ENCODE peak calls at places on chromosomes 11 and 22, in six cellular contexts. O is stimulated activated CD4-positive, alpha-beta T cell treated with anti-CD3 and anti-CD28 coated beads, Interleukin-2, amount 100 ng/mL, for 48 hours; B is IMR-90; T is epithelial cell of esophagus; Z is naive thymus-derived CD8-positive, alpha-beta T cell; A is foreskin keratinocyte. U is an unnamed sample.

GRCh38 chr22:29692327-29692640 is 27.5 kb upstream of the CABP7 start:
- DNase-seq in O (no peak), B (no peak), T (no peak), Z (no peak), A (no peak), U (no peak)

GRCh38 chr11:19849947-19850593 is 137.4 kb downstream of the NAV2 start:
- DNase-seq in O (no peak), B (peak; percentile 25), T (peak; percentile 17), Z (no peak), A (no peak), U (no peak)

GRCh38 chr11:131033151-131033651 is 116.9 kb upstream of the SNX19 start:
- DNase-seq in O (no peak), B (peak; percentile 99), T (peak; percentile 99), Z (no peak), A (peak; percentile 97), U (peak; percentile 41)

GRCh38 chr11:75562836-75563484 is 907 bp downstream of the SERPINH1 start:
- DNase-seq in O (no peak), B (peak; percentile 56), T (peak; percentile 48), Z (no peak), A (peak; percentile 57), U (peak; percentile 77)

GRCh38 chr11:8338138-8338537 is 74.5 kb upstream of the LMO1 start:
- DNase-seq in O (peak; percentile 41), B (peak; percentile 12), T (peak; percentile 22), Z (no peak), A (no peak), U (peak; percentile 51)

GRCh38 chr11:70434813-70435300 is 36.5 kb downstream of the CTTN start:
- DNase-seq in O (no peak), B (no peak), T (no peak), Z (no peak), A (no peak), U (no peak)

GRCh38 chr11:18594999-18595749 is 4.4 kb upstream of the MISFA start:
- DNase-seq in O (no peak), B (peak; percentile 88), T (peak; percentile 94), Z (no peak), A (peak; percentile 91), U (no peak)

GRCh38 chr22:29531419-29531818 is 22.1 kb downstream of the THOC5 start:
- DNase-seq in O (no peak), B (no peak), T (peak; percentile 16), Z (no peak), A (no peak), U (no peak)

GRCh38 chr22:49903322-49904039 is 14.8 kb downstream of the ALG12 start:
- DNase-seq in O (no peak), B (no peak), T (no peak), Z (no peak), A (no peak), U (no peak)

GRCh38 chr22:20542736-20543135 is 35.3 kb downstream of the MED15 start:
- DNase-seq in O (no peak), B (no peak), T (no peak), Z (no peak), A (no peak), U (no peak)

GRCh38 chr11:67416416-67417335 is 1.2 kb downstream of the CARNS1 start:
- DNase-seq in O (no peak), B (no peak), T (peak; percentile 73), Z (peak; percentile 96), A (no peak), U (no peak)

GRCh38 chr11:11977206-11977938 is 31.1 kb downstream of the DKK3 start:
- DNase-seq in O (no peak), B (peak; percentile 96), T (peak; percentile 87), Z (no peak), A (peak; percentile 85), U (no peak)

GRCh38 chr11:72812604-72812967 is 1.6 kb upstream of the ATG16L2 start:
- DNase-seq in O (no peak), B (no peak), T (no peak), Z (no peak), A (no peak), U (no peak)

GRCh38 chr22:45977003-45977395 is at the start of gene WNT7B:
- DNase-seq in O (no peak), B (no peak), T (peak; percentile 95), Z (no peak), A (peak; percentile 70), U (no peak)

GRCh38 chr11:46676436-46677158 is 23.8 kb downstream of the ARHGAP1 start:
- DNase-seq in O (no peak), B (no peak), T (no peak), Z (no peak), A (no peak), U (no peak)

GRCh38 chr22:44024288-44024908 is at the start of gene PARVB:
- DNase-seq in O (peak; percentile 21), B (no peak), T (peak; percentile 15), Z (no peak), A (no peak), U (peak; percentile 42)

GRCh38 chr11:69398529-69399492 is 82.7 kb upstream of the LINC01488 start:
- DNase-seq in O (no peak), B (peak; percentile 26), T (peak; percentile 90), Z (peak; percentile 45), A (peak; percentile 93), U (peak; percentile 66)

GRCh38 chr22:24186352-24186740 is 5.1 kb downstream of the SUSD2 start:
- DNase-seq in O (no peak), B (no peak), T (no peak), Z (peak; percentile 57), A (no peak), U (no peak)

U was measured in OCI-M1.